ENCODE peak calls at places on chromosome 12, in nine cellular contexts. J is WTC11, Y is caudate nucleus, Z is endothelial cell, V is GM23248, M is HS-27A, T is astrocyte of the hippocampus, P is fibroblast of mammary gland, X is C1 segment of cervical spinal cord. D is an unnamed sample.

GRCh38 chr12:75754698-75755097 is 243.3 kb upstream of the KRR1 start:
- DNase-seq in X (no peak), T (no peak), M (no peak), Z (no peak), J (no peak), P (peak), Y (no peak), V (no peak), D (no peak)

GRCh38 chr12:118840399-118840798 is 140.9 kb upstream of the SRRM4 start:
- DNase-seq in V (no peak), Z (no peak), T (no peak), M (no peak), X (no peak), Y (no peak), P (no peak), J (peak), D (no peak)

GRCh38 chr12:15205341-15206010 is 15.7 kb downstream of the RERG start:
- DNase-seq in Y (no peak), V (no peak), Z (no peak), T (no peak), J (no peak), M (no peak), X (no peak), P (peak), D (no peak)

GRCh38 chr12:104957388-104958008 is 592 bp downstream of the SLC41A2 start:
- DNase-seq in P (no peak), Z (no peak), J (no peak), T (no peak), Y (no peak), M (no peak), X (no peak), V (peak), D (no peak)

GRCh38 chr12:94754653-94755052 is 104.3 kb upstream of the TMCC3 start:
- DNase-seq in X (no peak), P (no peak), T (no peak), Z (no peak), Y (no peak), M (no peak), V (peak), J (no peak), D (no peak)

GRCh38 chr12:27305673-27306504 is 26.7 kb upstream of the BMAL2 start:
- DNase-seq in V (peak), Z (no peak), X (no peak), J (no peak), P (peak), T (peak), Y (no peak), M (no peak), D (no peak)

GRCh38 chr12:76890407-76891143 is 11.8 kb upstream of the CSRP2 start:
- DNase-seq in M (no peak), X (no peak), J (no peak), Y (no peak), V (no peak), P (peak), Z (no peak), T (no peak), D (no peak)

GRCh38 chr12:89920866-89921265 is 212.2 kb upstream of the ATP2B1 start:
- DNase-seq in Y (no peak), M (no peak), V (no peak), P (peak), Z (no peak), X (no peak), J (no peak), T (no peak), D (no peak)

GRCh38 chr12:1927751-1928351 is 9.4 kb upstream of the CACNA2D4 start:
- DNase-seq in V (peak), M (no peak), J (no peak), X (no peak), Y (no peak), P (no peak), Z (no peak), T (peak), D (no peak)

GRCh38 chr12:101954681-101955080 is 77.3 kb downstream of the DRAM1 start:
- DNase-seq in P (no peak), X (no peak), Z (no peak), J (no peak), V (no peak), Y (no peak), T (no peak), M (no peak), D (no peak)

GRCh38 chr12:6640497-6640896 is 4.7 kb upstream of the LPAR5 start:
- DNase-seq in X (no peak), J (no peak), Y (no peak), P (no peak), M (no peak), Z (no peak), T (no peak), V (no peak), D (no peak)

GRCh38 chr12:5584776-5585560 is 153.1 kb downstream of the NTF3 start:
- DNase-seq in M (no peak), T (no peak), J (no peak), X (no peak), P (no peak), Z (no peak), Y (no peak), V (no peak), D (no peak)

GRCh38 chr12:96454396-96454795 is 35.0 kb upstream of the CFAP54 start:
- DNase-seq in T (no peak), P (no peak), J (no peak), Z (no peak), Y (no peak), V (peak), M (no peak), X (no peak), D (no peak)

D was measured in GDM1.